ENCODE peak calls at places on chromosomes 16 and 17, in ten cellular contexts. S is HCT116, P is PC-3, M is colonic mucosa, N is HepG2, W is neural progenitor cell, H is IMR-90, L is endodermal cell, A is SK-N-SH, E is kidney. F is an unnamed sample.

GRCh38 chr16:27740496-27741201 is 190.7 kb downstream of the KATNIP start:
- DNase-seq in S (no peak), P (no peak), M (no peak), N (no peak), W (no peak), H (no peak), L (no peak), A (no peak), E (no peak), F (no peak)

GRCh38 chr17:28896884-28897768 is at the start of gene FLOT2:
- DNase-seq in S (no peak), P (peak), M (peak), N (peak), W (peak), H (peak), L (peak), A (peak), E (peak), F (peak)

GRCh38 chr16:27335349-27336052 is 21.7 kb downstream of the IL4R start:
- DNase-seq in S (no peak), P (no peak), M (no peak), N (no peak), W (no peak), H (peak), L (no peak), A (no peak), E (no peak), F (no peak)

GRCh38 chr17:36928450-36929125 is 8.7 kb upstream of the LHX1 start:
- DNase-seq in S (no peak), P (no peak), M (no peak), N (no peak), W (no peak), H (no peak), L (peak), A (no peak), E (peak), F (no peak)

GRCh38 chr17:78226752-78227454 is 4.5 kb upstream of the TMEM235 start:
- DNase-seq in S (no peak), P (peak), M (peak), N (no peak), W (no peak), H (no peak), L (peak), A (no peak), E (peak), F (no peak)

GRCh38 chr17:77489898-77490265 is 349.1 kb downstream of the SEC14L1 start:
- DNase-seq in S (no peak), P (no peak), M (peak), N (no peak), W (no peak), H (no peak), L (peak), A (no peak), E (peak), F (no peak)

GRCh38 chr16:21194771-21195301 is 16.5 kb downstream of the ZP2 start:
- DNase-seq in S (no peak), P (no peak), M (no peak), N (no peak), W (no peak), H (no peak), L (no peak), A (no peak), E (no peak), F (no peak)

GRCh38 chr17:38601539-38602351 is 4.0 kb downstream of the SRCIN1 start:
- DNase-seq in S (no peak), P (no peak), M (peak), N (peak), W (peak), H (no peak), L (peak), A (peak), E (peak), F (no peak)

GRCh38 chr16:4601317-4602186 is 13.1 kb downstream of the UBALD1 start:
- DNase-seq in S (no peak), P (no peak), M (no peak), N (no peak), W (no peak), H (peak), L (peak), A (peak), E (no peak), F (no peak)

GRCh38 chr16:1858189-1858588 is 13.8 kb downstream of the MEIOB start:
- DNase-seq in S (no peak), P (no peak), M (no peak), N (no peak), W (no peak), H (no peak), L (no peak), A (no peak), E (no peak), F (no peak)

GRCh38 chr17:56325561-56325960 is 172.3 kb downstream of the ANKFN1 start:
- DNase-seq in S (no peak), P (no peak), M (no peak), N (no peak), W (peak), H (no peak), L (peak), A (no peak), E (no peak), F (no peak)

GRCh38 chr16:1089822-1090619 is 6.0 kb downstream of the C1QTNF8 start:
- DNase-seq in S (no peak), P (peak), M (peak), N (peak), W (no peak), H (no peak), L (no peak), A (no peak), E (peak), F (no peak)

GRCh38 chr17:15086776-15087175 is 178.3 kb downstream of the PMP22 start:
- DNase-seq in S (no peak), P (no peak), M (no peak), N (no peak), W (no peak), H (no peak), L (peak), A (no peak), E (no peak), F (no peak)

GRCh38 chr16:8718753-8719386 is 44.5 kb downstream of the ABAT start:
- DNase-seq in S (no peak), P (no peak), M (no peak), N (no peak), W (no peak), H (no peak), L (no peak), A (no peak), E (no peak), F (no peak)

GRCh38 chr16:80931985-80932720 is 74.5 kb downstream of the CMC2 start:
- DNase-seq in S (no peak), P (peak), M (peak), N (peak), W (peak), H (peak), L (peak), A (peak), E (peak), F (no peak)

GRCh38 chr17:34926661-34927060 is 34.6 kb downstream of the CCT6B start:
- DNase-seq in S (no peak), P (no peak), M (no peak), N (no peak), W (no peak), H (no peak), L (no peak), A (no peak), E (no peak), F (no peak)

GRCh38 chr16:777826-778225 is 10.4 kb downstream of the RPUSD1 start:
- DNase-seq in S (no peak), P (peak), M (no peak), N (no peak), W (no peak), H (peak), L (no peak), A (no peak), E (no peak), F (no peak)

GRCh38 chr17:7383742-7384488 is 3.0 kb downstream of the TNK1 start:
- DNase-seq in S (no peak), P (no peak), M (no peak), N (no peak), W (peak), H (peak), L (peak), A (peak), E (peak), F (no peak)

GRCh38 chr17:6019959-6020358 is 50.2 kb upstream of the WSCD1 start:
- DNase-seq in S (no peak), P (no peak), M (no peak), N (no peak), W (no peak), H (no peak), L (no peak), A (no peak), E (no peak), F (no peak)

GRCh38 chr17:77107506-77108433 is 33.0 kb upstream of the SEC14L1 start:
- DNase-seq in S (no peak), P (no peak), M (no peak), N (no peak), W (no peak), H (peak), L (no peak), A (no peak), E (no peak), F (no peak)

GRCh38 chr16:57998484-57998883 is 2.0 kb downstream of the ZNF319 start:
- DNase-seq in S (no peak), P (peak), M (peak), N (no peak), W (no peak), H (no peak), L (peak), A (no peak), E (peak), F (peak)

GRCh38 chr17:37506678-37507077 is 17.0 kb downstream of the DUSP14 start:
- DNase-seq in S (peak), P (peak), M (no peak), N (peak), W (peak), H (peak), L (peak), A (peak), E (no peak), F (no peak)

GRCh38 chr17:80939151-80940145 is 52.2 kb upstream of the CHMP6 start:
- DNase-seq in S (no peak), P (no peak), M (no peak), N (no peak), W (no peak), H (no peak), L (no peak), A (no peak), E (peak), F (no peak)

GRCh38 chr16:7025616-7026190 is 306.9 kb upstream of the RBFOX1 start:
- DNase-seq in S (no peak), P (peak), M (peak), N (peak), W (peak), H (no peak), L (peak), A (peak), E (peak), F (no peak)

GRCh38 chr17:58969156-58969555 is 137.5 kb downstream of the TRIM37 start:
- DNase-seq in S (no peak), P (no peak), M (no peak), N (no peak), W (no peak), H (no peak), L (no peak), A (peak), E (no peak), F (no peak)

GRCh38 chr16:11796227-11797165 is 562 bp downstream of the ZC3H7A start:
- DNase-seq in S (no peak), P (peak), M (peak), N (peak), W (peak), H (peak), L (peak), A (peak), E (peak), F (no peak)

GRCh38 chr17:54172654-54173316 is 350.1 kb downstream of the KIF2B start:
- DNase-seq in S (no peak), P (peak), M (no peak), N (peak), W (peak), H (no peak), L (peak), A (no peak), E (no peak), F (no peak)
- TF ChIP-seq CTCF in S (no peak), P (peak), M (no peak), N (peak), W (peak), H (peak), L (peak), A (peak), E (peak), F (peak)

GRCh38 chr16:14606102-14606501 is 24.0 kb downstream of the PARN start:
- DNase-seq in S (no peak), P (no peak), M (no peak), N (no peak), W (no peak), H (no peak), L (no peak), A (no peak), E (no peak), F (no peak)

GRCh38 chr16:14611660-14612059 is 18.4 kb downstream of the PARN start:
- DNase-seq in S (no peak), P (no peak), M (no peak), N (no peak), W (no peak), H (no peak), L (no peak), A (no peak), E (peak), F (no peak)

GRCh38 chr16:14609716-14610115 is 20.3 kb downstream of the PARN start:
- DNase-seq in S (no peak), P (no peak), M (no peak), N (no peak), W (peak), H (no peak), L (no peak), A (no peak), E (no peak), F (no peak)

GRCh38 chr16:14608604-14609003 is 21.5 kb downstream of the PARN start:
- DNase-seq in S (no peak), P (no peak), M (no peak), N (peak), W (no peak), H (no peak), L (no peak), A (no peak), E (no peak), F (no peak)

GRCh38 chr16:14608111-14608566 is 21.9 kb downstream of the PARN start:
- DNase-seq in S (no peak), P (no peak), M (no peak), N (no peak), W (no peak), H (no peak), L (no peak), A (no peak), E (no peak), F (no peak)
- H3K9ac ChIP-seq in S (no peak), P (no peak), M (no peak), N (no peak), W (no peak), H (no peak), L (no peak), A (no peak), E (no peak), F (no peak)

DNA sequence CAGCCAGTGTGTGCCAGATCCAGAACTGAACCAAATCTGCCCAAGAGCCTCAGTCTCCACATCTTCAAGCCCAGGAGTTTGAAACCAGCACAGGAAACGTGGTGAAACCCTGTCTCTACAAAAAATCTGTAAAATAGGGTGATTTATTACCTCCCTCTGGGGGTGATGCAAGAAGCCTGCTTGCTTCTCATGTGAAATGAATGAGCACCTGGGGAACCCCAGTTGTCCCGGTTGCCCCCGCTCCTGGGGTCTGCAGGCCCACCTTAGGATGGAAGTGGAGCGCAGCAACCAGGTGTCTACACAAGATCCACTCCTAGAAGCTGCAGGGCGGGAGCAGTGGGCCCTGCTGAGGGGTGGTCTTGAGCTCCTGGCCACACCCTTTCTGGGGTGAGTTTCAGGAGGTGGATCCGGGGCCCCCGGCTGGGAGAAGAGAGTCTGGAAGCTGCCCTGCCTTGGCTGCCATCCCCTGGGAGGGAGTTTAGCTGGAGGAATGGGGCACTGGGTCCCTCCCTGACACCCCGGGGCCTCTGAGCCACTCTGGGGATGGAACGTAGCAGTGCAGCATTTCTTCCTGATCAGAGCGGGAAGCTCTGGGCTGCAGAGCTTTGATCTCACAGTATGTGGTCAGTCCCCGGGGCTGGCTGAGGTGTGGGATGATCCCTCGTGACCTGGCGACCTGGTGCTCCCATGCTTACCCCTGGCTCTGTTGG is 117.8 kb downstream of the RAB11FIP4 start:
- DNase-seq in S (no peak), P (no peak), M (no peak), N (no peak), W (no peak), H (no peak), L (no peak), A (no peak), E (no peak), F (no peak)
- H3K4me3 ChIP-seq in S (no peak), P (no peak), M (no peak), N (no peak), W (no peak), H (no peak), L (no peak), A (no peak), E (no peak), F (no peak)

GRCh38 chr16:75820672-75821071 is 94.4 kb upstream of the CPHXL start:
- DNase-seq in S (no peak), P (peak), M (no peak), N (no peak), W (no peak), H (no peak), L (peak), A (no peak), E (no peak), F (no peak)

GRCh38 chr16:75818491-75818890 is 92.2 kb upstream of the CPHXL start:
- DNase-seq in S (no peak), P (no peak), M (no peak), N (no peak), W (no peak), H (no peak), L (no peak), A (no peak), E (no peak), F (no peak)

DNA sequence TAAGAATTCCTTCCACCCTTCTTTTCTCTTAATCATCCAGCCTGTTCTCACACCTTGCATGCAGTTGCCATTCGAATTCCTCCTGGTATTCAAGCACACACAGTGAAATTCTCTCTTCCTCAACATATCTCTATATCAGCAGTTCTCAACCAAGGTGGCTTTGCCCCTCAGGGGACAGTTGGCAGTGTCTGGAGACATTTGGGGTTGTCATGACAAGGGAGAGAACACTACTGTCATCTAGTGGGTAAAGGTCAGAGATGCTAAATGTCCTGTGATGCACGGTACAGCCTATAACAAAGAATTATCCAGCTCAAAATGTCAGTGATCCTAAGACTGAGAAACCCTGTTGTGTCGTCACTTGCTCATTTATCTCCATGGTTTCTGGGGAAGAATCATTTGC is 94.8 kb upstream of the CPHXL start:
- DNase-seq in S (no peak), P (no peak), M (no peak), N (no peak), W (no peak), H (no peak), L (no peak), A (no peak), E (no peak), F (no peak)
- TF ChIP-seq CTCF in S (no peak), P (no peak), M (no peak), N (no peak), W (no peak), H (no peak), L (no peak), A (no peak), E (no peak), F (no peak)

DNA sequence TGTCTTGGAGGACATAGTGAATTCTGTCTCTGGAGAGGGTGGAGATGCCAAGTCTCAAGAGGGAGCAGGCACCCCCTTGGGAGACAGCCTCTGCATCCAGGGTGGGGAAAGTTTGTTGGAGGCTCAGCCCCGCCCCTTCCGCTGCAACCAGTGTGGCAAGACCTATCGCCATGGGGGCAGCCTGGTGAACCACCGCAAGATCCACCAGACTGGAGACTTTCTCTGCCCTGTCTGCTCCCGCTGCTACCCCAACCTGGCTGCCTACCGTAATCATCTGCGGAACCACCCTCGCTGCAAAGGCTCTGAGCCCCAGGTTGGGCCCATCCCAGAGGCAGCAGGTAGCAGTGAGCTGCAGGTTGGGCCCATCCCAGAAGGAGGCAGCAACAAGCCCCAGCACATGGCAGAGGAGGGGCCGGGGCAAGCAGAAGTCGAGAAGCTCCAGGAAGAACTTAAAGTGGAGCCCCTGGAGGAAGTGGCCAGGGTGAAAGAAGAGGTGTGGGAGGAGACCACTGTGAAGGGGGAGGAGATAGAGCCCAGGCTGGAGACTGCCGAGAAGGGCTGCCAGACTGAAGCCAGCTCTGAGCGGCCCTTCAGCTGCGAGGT is 5.2 kb downstream of the ZNF646 start:
- DNase-seq in S (no peak), P (no peak), M (no peak), N (no peak), W (no peak), H (no peak), L (peak), A (no peak), E (no peak), F (no peak)
- H3K9ac ChIP-seq in S (no peak), P (no peak), M (no peak), N (no peak), W (no peak), H (no peak), L (no peak), A (no peak), E (no peak), F (no peak)

DNA sequence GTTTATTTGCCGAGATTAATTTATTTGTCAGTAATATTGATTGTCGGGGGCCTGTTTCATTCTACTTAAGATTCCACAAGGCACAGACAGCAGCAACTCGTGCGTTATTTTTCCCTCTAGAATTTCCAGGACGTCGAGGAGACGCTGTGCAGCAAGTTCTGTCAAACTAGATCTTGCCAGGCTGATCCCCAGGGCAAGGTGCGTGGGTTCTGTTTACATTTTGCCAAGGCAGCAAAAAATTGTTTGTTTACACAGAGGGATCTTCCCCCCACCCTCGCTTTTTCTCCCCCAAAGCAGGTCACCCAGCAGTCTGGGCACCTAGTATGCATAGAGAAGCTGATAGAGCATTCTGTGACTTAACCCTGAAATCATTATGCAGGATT is 111.4 kb downstream of the IRX3 start:
- DNase-seq in S (no peak), P (no peak), M (no peak), N (no peak), W (no peak), H (no peak), L (no peak), A (no peak), E (no peak), F (no peak)
- H3K4me3 ChIP-seq in S (no peak), P (no peak), M (no peak), N (peak), W (no peak), H (no peak), L (no peak), A (no peak), E (no peak), F (no peak)

F was measured in keratinocyte.